ENCODE peak calls at places on chromosomes 5 and 9, in five cellular contexts. H is prostate gland, A is HCEC 1CT, F is NCI-H526, U is left ventricle myocardium superior. L is an unnamed sample.

GRCh38 chr9:92984976-92985375 is 37.7 kb downstream of the FGD3 start:
- DNase-seq in U (no peak), F (no peak), H (no peak), A (no peak), L (no peak)

GRCh38 chr9:81374459-81374858 is 314.9 kb downstream of the TLE1 start:
- DNase-seq in U (no peak), A (no peak), H (no peak), F (no peak), L (no peak)

GRCh38 chr5:168656633-168657032 is 77.5 kb upstream of the PANK3 start:
- DNase-seq in F (no peak), H (peak), U (no peak), A (peak), L (no peak)

GRCh38 chr9:87594218-87594617 is 96.6 kb downstream of the DAPK1 start:
- DNase-seq in U (no peak), H (no peak), A (no peak), F (no peak), L (no peak)

GRCh38 chr5:1666812-1667588 is 132.6 kb downstream of the MRPL36 start:
- DNase-seq in F (peak), U (peak), H (peak), A (no peak), L (peak)

GRCh38 chr5:140141241-140141640 is 15.5 kb downstream of the IGIP start:
- DNase-seq in A (no peak), F (no peak), H (peak), U (no peak), L (no peak)

GRCh38 chr5:159792180-159792579 is 124.1 kb upstream of the ADRA1B start:
- DNase-seq in A (no peak), U (no peak), F (no peak), H (no peak), L (no peak)

GRCh38 chr5:94093300-94093699 is 351.9 kb upstream of the POU5F2 start:
- DNase-seq in H (no peak), U (no peak), A (no peak), F (no peak), L (no peak)

GRCh38 chr9:2722715-2723114 is 5.4 kb downstream of the KCNV2 start:
- DNase-seq in H (no peak), U (no peak), A (peak), F (peak), L (no peak)

GRCh38 chr9:7316458-7316795 is 483.2 kb downstream of the DMAC1 start:
- DNase-seq in H (no peak), F (no peak), A (no peak), U (no peak), L (no peak)

GRCh38 chr9:90900130-90900529 is 98.5 kb downstream of the SYK start:
- DNase-seq in H (no peak), U (peak), F (no peak), A (no peak), L (no peak)

GRCh38 chr5:86360801-86361200 is 256.9 kb upstream of the COX7C start:
- DNase-seq in H (no peak), F (no peak), A (no peak), U (no peak), L (no peak)

GRCh38 chr5:173762930-173763329 is 125.2 kb upstream of the CPEB4 start:
- DNase-seq in U (no peak), H (no peak), A (no peak), F (no peak), L (peak)

GRCh38 chr9:72857632-72858011 is 95.2 kb downstream of the ALDH1A1 start:
- DNase-seq in A (no peak), U (no peak), H (no peak), F (no peak), L (no peak)

GRCh38 chr9:85658716-85659115 is 83.0 kb downstream of the AGTPBP1 start:
- DNase-seq in F (no peak), A (no peak), U (no peak), H (no peak), L (no peak)

GRCh38 chr9:138006576-138007233 is 129.1 kb downstream of the CACNA1B start:
- DNase-seq in U (peak), F (no peak), H (no peak), A (no peak), L (peak)

GRCh38 chr9:129550199-129550839 is 70.6 kb downstream of the C9orf50 start:
- DNase-seq in F (peak), U (peak), H (peak), A (peak), L (peak)

GRCh38 chr5:171342362-171343111 is 33.5 kb downstream of the TLX3 start:
- DNase-seq in A (peak), U (no peak), F (peak), H (no peak), L (peak)

GRCh38 chr9:138072897-138073296 is 195.3 kb downstream of the CACNA1B start:
- DNase-seq in A (no peak), F (peak), U (no peak), H (no peak), L (peak)

GRCh38 chr5:108101105-108101504 is 280.8 kb downstream of the FBXL17 start:
- DNase-seq in F (no peak), A (no peak), H (peak), U (no peak), L (no peak)

GRCh38 chr5:41009228-41009627 is 61.9 kb downstream of the MROH2B start:
- DNase-seq in U (no peak), A (peak), H (no peak), F (no peak), L (no peak)

GRCh38 chr5:142325677-142326479 is 1.1 kb upstream of the SPRY4 start:
- DNase-seq in H (peak), F (peak), U (peak), A (peak), L (peak)

GRCh38 chr9:72315510-72316287 is 49.3 kb downstream of the ZFAND5 start:
- DNase-seq in F (peak), U (no peak), A (peak), H (peak), L (peak)

GRCh38 chr9:108108802-108109448 is 619.4 kb upstream of the KLF4 start:
- DNase-seq in H (no peak), A (peak), U (no peak), F (no peak), L (no peak)

GRCh38 chr5:169431386-169431785 is 130.4 kb upstream of the SLIT3 start:
- DNase-seq in A (peak), U (no peak), H (no peak), F (no peak), L (no peak)

GRCh38 chr5:42547146-42547545 is 123.9 kb downstream of the GHR start:
- DNase-seq in A (peak), H (no peak), U (no peak), F (no peak), L (no peak)

GRCh38 chr9:137397675-137398423 is 25.1 kb downstream of the EXD3 start:
- DNase-seq in A (no peak), U (peak), H (no peak), F (no peak), L (no peak)

GRCh38 chr5:150532996-150533395 is 25.1 kb downstream of the NDST1 start:
- DNase-seq in U (no peak), F (no peak), H (no peak), A (no peak), L (peak)

GRCh38 chr9:125538092-125538473 is 168.9 kb downstream of the MAPKAP1 start:
- DNase-seq in U (no peak), F (no peak), H (peak), A (peak), L (no peak)

GRCh38 chr5:125896381-125896780 is 526.8 kb upstream of the GRAMD2B start:
- DNase-seq in H (no peak), A (no peak), F (no peak), U (no peak), L (no peak)

GRCh38 chr5:143757116-143757515 is 54.8 kb upstream of the HMHB1 start:
- DNase-seq in H (no peak), A (no peak), U (no peak), F (no peak), L (no peak)

GRCh38 chr9:114061292-114061691 is 16.8 kb downstream of the AMBP start:
- DNase-seq in H (no peak), A (no peak), F (no peak), U (no peak), L (no peak)

GRCh38 chr9:14146201-14146890 is 167.6 kb downstream of the NFIB start:
- DNase-seq in A (no peak), U (no peak), H (no peak), F (no peak), L (no peak)

GRCh38 chr5:157328277-157328912 is 62.5 kb downstream of the CYFIP2 start:
- DNase-seq in U (peak), H (peak), F (peak), A (peak), L (peak)

GRCh38 chr9:17578911-17579793 is at the start of gene SH3GL2:
- DNase-seq in A (no peak), U (peak), H (peak), F (peak), L (peak)

GRCh38 chr5:157540707-157541451 is 34.7 kb downstream of the ADAM19 start:
- DNase-seq in A (peak), H (no peak), F (peak), U (peak), L (peak)

GRCh38 chr5:138542120-138542955 is 698 bp downstream of the ETF1 start:
- DNase-seq in F (no peak), A (no peak), U (no peak), H (no peak), L (no peak)